ENCODE peak calls at places on chromosome 20, in five cellular contexts. L is fibroblast of the aortic adventitia, G is MM.1S, H is omental fat pad, K is AG09319. D is an unnamed sample.

GRCh38 chr20:59526242-59527225 is 77.8 kb upstream of the PHACTR3 start:
- DNase-seq in L (no peak), G (no peak), H (no peak), K (no peak), D (no peak)

GRCh38 chr20:46894971-46895905 is 595 bp downstream of the EYA2 start:
- DNase-seq in L (peak), G (no peak), H (no peak), K (no peak), D (peak)

GRCh38 chr20:35776513-35777101 is 4.8 kb downstream of the PHF20 start:
- DNase-seq in L (peak), G (no peak), H (peak), K (no peak), D (peak)

GRCh38 chr20:38724603-38725457 is 544 bp downstream of the SLC32A1 start:
- DNase-seq in L (no peak), G (peak), H (no peak), K (no peak), D (no peak)

GRCh38 chr20:52294106-52294628 is 102.6 kb upstream of the ZFP64 start:
- DNase-seq in L (no peak), G (no peak), H (no peak), K (no peak), D (no peak)

GRCh38 chr20:25277051-25277801 is 29.3 kb downstream of the PYGB start:
- DNase-seq in L (no peak), G (no peak), H (no peak), K (no peak), D (peak)

GRCh38 chr20:59219206-59219605 is 55.6 kb downstream of the ZNF831 start:
- DNase-seq in L (no peak), G (no peak), H (no peak), K (no peak), D (no peak)

GRCh38 chr20:4300921-4301320 is 285.6 kb upstream of the RNF24 start:
- DNase-seq in L (no peak), G (no peak), H (no peak), K (no peak), D (no peak)

GRCh38 chr20:4726710-4727391 is 5.1 kb downstream of the PRND start:
- DNase-seq in L (peak), G (no peak), H (no peak), K (peak), D (no peak)

DNA sequence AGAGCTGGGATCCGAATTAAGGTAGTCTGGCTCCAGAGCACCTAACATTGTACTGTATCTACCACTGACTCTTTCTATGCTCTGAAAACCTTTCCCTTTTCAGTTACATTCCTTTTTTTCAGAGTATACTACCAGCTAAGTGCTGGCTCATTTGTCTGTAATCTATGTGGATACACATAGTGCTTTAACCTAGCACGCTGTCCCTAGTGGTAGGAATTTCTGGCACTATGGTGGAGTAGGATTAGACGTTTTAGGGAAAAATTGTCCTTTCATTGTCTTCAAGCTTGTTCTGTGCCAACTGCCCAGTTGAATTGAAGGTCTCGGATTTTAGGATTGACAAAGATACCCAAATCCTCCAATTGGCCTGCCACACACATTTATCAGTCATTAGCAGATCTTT is 259.1 kb upstream of the FERMT1 start:
- DNase-seq in L (peak), G (no peak), H (no peak), K (no peak), D (no peak)
- TF ChIP-seq CTCF in L (peak), G (peak), H (no peak), K (peak), D (peak)

GRCh38 chr20:50744143-50744792 is 12.9 kb downstream of the PARD6B start:
- DNase-seq in L (peak), G (no peak), H (no peak), K (peak), D (no peak)
- TF ChIP-seq CTCF in L (peak), G (no peak), H (no peak), K (peak), D (no peak)

DNA sequence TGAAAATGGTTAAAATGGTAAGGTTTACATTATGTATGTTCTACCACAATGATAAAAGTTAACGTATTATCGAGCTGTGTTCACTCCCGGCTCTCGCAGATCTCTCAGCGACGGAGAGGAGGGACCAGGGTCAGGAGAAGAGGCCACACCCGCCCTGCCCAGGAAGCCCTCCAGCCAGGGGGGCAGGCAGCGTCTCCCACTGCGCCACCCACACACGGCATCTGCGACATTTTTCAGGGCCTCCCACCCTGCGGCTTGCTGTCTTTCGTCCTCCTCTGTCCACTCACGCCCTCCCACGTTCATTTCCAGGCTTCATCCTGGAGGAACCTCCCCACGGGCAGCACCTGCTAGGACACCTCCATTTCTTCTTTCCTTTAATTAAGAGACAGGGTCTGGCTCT is 43.3 kb downstream of the ZBTB46 start:
- DNase-seq in L (no peak), G (no peak), H (no peak), K (no peak), D (no peak)
- TF ChIP-seq CTCF in L (no peak), G (no peak), H (no peak), K (no peak), D (no peak)

DNA sequence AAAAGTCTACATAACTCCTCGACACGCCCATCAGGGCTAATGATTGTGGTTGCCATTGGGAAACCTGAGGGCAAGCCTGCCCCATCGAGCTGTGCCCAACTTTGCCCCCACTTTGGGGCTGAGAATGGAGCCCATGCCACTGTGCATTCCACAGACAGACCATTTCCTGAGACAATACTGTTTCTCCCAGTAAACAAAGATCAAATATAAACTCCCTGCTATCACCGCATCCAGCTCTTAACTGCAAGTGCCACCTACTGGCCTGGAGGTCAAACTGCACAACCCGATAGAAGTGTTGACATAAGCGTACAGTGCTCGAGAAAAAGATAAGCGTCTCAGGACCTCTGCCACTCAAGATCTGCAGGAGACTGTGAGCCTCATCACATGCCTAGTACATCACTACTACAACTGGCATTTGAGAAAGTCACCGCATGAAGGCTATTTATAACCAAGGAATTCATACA is 4.7 kb upstream of the DEFB126 start:
- DNase-seq in L (no peak), G (peak), H (no peak), K (no peak), D (no peak)
- TF ChIP-seq CTCF in L (peak), G (peak), H (no peak), K (peak), D (no peak)

DNA sequence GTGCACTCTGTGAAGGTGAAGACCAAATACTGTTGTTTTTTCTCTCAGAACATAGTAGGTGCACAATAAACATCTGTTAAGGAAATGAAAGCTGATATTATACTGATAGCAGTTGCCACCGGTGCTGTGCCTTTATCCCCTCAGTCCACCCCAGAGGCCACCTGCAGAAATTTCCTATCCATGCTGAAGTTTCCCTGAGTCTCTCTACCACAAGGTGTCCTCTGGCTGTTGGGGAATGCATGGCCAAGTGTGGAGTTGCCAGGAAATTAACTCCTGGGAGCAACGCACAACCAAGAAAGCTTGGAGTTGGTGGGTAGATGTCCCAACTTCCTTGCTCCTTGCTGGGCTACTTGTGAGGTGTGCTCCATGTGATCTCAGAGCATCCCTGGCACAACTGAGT is 114.2 kb downstream of the LAMP5 start:
- DNase-seq in L (no peak), G (no peak), H (no peak), K (no peak), D (no peak)
- TF ChIP-seq CTCF in L (no peak), G (no peak), H (no peak), K (no peak), D (no peak)

GRCh38 chr20:56944546-56944945 is 315.4 kb downstream of the TFAP2C start:
- DNase-seq in L (no peak), G (no peak), H (no peak), K (peak), D (no peak)

GRCh38 chr20:56941101-56941686 is 312.1 kb downstream of the TFAP2C start:
- DNase-seq in L (no peak), G (no peak), H (no peak), K (no peak), D (no peak)

GRCh38 chr20:56945901-56946300 is 316.8 kb downstream of the TFAP2C start:
- DNase-seq in L (no peak), G (no peak), H (no peak), K (no peak), D (no peak)

GRCh38 chr20:56943946-56944345 is 314.8 kb downstream of the TFAP2C start:
- DNase-seq in L (no peak), G (no peak), H (no peak), K (no peak), D (no peak)

DNA sequence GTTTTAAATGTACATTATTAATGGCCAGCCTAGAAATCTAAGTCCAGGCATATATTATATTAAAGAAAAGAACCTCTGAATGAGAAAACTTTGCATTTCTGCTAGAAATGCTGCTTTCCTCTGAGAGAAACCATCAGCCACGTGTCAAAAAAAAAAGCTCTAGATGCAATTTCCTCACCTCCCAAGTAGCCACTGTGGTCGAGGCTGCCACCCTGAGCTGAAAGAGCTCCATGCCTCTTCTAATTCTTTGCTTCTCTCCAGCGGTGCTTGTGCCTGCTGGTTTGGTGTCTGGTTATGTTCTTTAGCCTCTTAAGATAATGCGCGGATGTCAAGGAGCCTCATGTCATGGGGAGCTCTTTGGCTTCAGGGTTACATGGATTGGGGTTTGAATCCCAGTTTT is 316.0 kb downstream of the TFAP2C start:
- DNase-seq in L (no peak), G (no peak), H (no peak), K (peak), D (no peak)
- TF ChIP-seq CTCF in L (no peak), G (no peak), H (no peak), K (peak), D (no peak)

D was measured in mesothelial cell of epicardium.